ENCODE peak calls at places on chromosomes 13 and 19, in five cellular contexts. One of them, this sample, is unnamed. For H3K36me3, the result is how much of the 10 kb centered on the place peaks cover.

GRCh38 chr13:36382030-36382429 is 35.8 kb upstream of the SPART start:
- DNase-seq in IMR-90: no peak
- DNase-seq in heart left ventricle: no peak
- DNase-seq in adrenal gland: no peak
- DNase-seq in right atrium auricular region: no peak
- DNase-seq in this sample: no peak

GRCh38 chr13:47046706-47047105 is 149.9 kb upstream of the HTR2A start:
- DNase-seq in adrenal gland: no peak
- DNase-seq in heart left ventricle: no peak
- DNase-seq in right atrium auricular region: no peak
- DNase-seq in IMR-90: no peak
- DNase-seq in this sample: no peak

GRCh38 chr13:105497597-105497996 is 1037.9 kb downstream of the EFNB2 start:
- DNase-seq in IMR-90: no peak
- DNase-seq in heart left ventricle: no peak
- DNase-seq in adrenal gland: no peak
- DNase-seq in right atrium auricular region: no peak
- DNase-seq in this sample: no peak

GRCh38 chr13:71864981-71865857 is 1.8 kb downstream of the DACH1 start:
- DNase-seq in right atrium auricular region: no peak
- DNase-seq in IMR-90: no peak
- DNase-seq in heart left ventricle: peak
- DNase-seq in adrenal gland: peak
- DNase-seq in this sample: no peak

GRCh38 chr19:3721900-3722442 is 13.8 kb downstream of the TJP3 start:
- DNase-seq in right atrium auricular region: no peak
- DNase-seq in adrenal gland: no peak
- DNase-seq in heart left ventricle: no peak
- DNase-seq in IMR-90: no peak
- DNase-seq in this sample: no peak

GRCh38 chr19:14091885-14092462 is 1.4 kb upstream of the SAMD1 start:
- DNase-seq in right atrium auricular region: no peak
- DNase-seq in IMR-90: no peak
- DNase-seq in heart left ventricle: no peak
- DNase-seq in adrenal gland: no peak
- DNase-seq in this sample: no peak

GRCh38 chr13:26406791-26407190 is 150.7 kb upstream of the WASF3 start:
- DNase-seq in IMR-90: no peak
- DNase-seq in adrenal gland: no peak
- DNase-seq in right atrium auricular region: no peak
- DNase-seq in heart left ventricle: no peak
- DNase-seq in this sample: no peak

GRCh38 chr19:51644636-51645271 is 1.9 kb downstream of the SIGLEC14 start:
- DNase-seq in IMR-90: no peak
- DNase-seq in heart left ventricle: no peak
- DNase-seq in adrenal gland: no peak
- DNase-seq in right atrium auricular region: no peak
- DNase-seq in this sample: no peak

GRCh38 chr13:49667773-49668172 is 23.5 kb downstream of the EBPL start:
- DNase-seq in IMR-90: peak
- DNase-seq in adrenal gland: peak
- DNase-seq in heart left ventricle: no peak
- DNase-seq in right atrium auricular region: no peak
- DNase-seq in this sample: no peak

GRCh38 chr19:5109560-5109959 is 140.6 kb downstream of the KDM4B start:
- DNase-seq in adrenal gland: no peak
- DNase-seq in right atrium auricular region: no peak
- DNase-seq in heart left ventricle: no peak
- DNase-seq in IMR-90: no peak
- DNase-seq in this sample: no peak

GRCh38 chr13:33855371-33855895 is 37.5 kb downstream of the RFC3 start:
- DNase-seq in heart left ventricle: no peak
- DNase-seq in adrenal gland: no peak
- DNase-seq in right atrium auricular region: no peak
- DNase-seq in IMR-90: no peak
- DNase-seq in this sample: no peak

GRCh38 chr13:97342136-97342535 is 91.8 kb upstream of the RAP2A start:
- DNase-seq in heart left ventricle: no peak
- DNase-seq in adrenal gland: no peak
- DNase-seq in right atrium auricular region: no peak
- DNase-seq in IMR-90: no peak
- DNase-seq in this sample: no peak

GRCh38 chr13:85724554-85725432 is 74.4 kb downstream of the SLITRK6 start:
- DNase-seq in right atrium auricular region: no peak
- DNase-seq in adrenal gland: no peak
- DNase-seq in IMR-90: peak
- DNase-seq in heart left ventricle: no peak
- DNase-seq in this sample: no peak

GRCh38 chr19:44800461-44800860 is 8.4 kb upstream of the BCAM start:
- DNase-seq in right atrium auricular region: peak
- DNase-seq in heart left ventricle: peak
- DNase-seq in adrenal gland: peak
- DNase-seq in IMR-90: peak
- DNase-seq in this sample: no peak

GRCh38 chr19:38561658-38562057 is 56.1 kb downstream of the MAP4K1 start:
- DNase-seq in heart left ventricle: no peak
- DNase-seq in adrenal gland: no peak
- DNase-seq in right atrium auricular region: no peak
- DNase-seq in IMR-90: no peak
- DNase-seq in this sample: no peak

GRCh38 chr19:17243854-17244617 is 1.7 kb downstream of the NR2F6 start:
- DNase-seq in adrenal gland: peak
- DNase-seq in heart left ventricle: peak
- DNase-seq in right atrium auricular region: peak
- DNase-seq in IMR-90: peak
- DNase-seq in this sample: no peak

GRCh38 chr19:50906217-50906616 is 5.0 kb downstream of the KLK4 start:
- DNase-seq in adrenal gland: peak
- DNase-seq in IMR-90: no peak
- DNase-seq in right atrium auricular region: no peak
- DNase-seq in heart left ventricle: no peak
- DNase-seq in this sample: no peak

GRCh38 chr13:71149498-71150363 is 717.3 kb downstream of the DACH1 start:
- DNase-seq in adrenal gland: no peak
- DNase-seq in right atrium auricular region: no peak
- DNase-seq in heart left ventricle: no peak
- DNase-seq in IMR-90: no peak
- DNase-seq in this sample: no peak

GRCh38 chr19:37969695-37970094 is 62.7 kb downstream of the SIPA1L3 start:
- DNase-seq in right atrium auricular region: no peak
- DNase-seq in heart left ventricle: no peak
- DNase-seq in adrenal gland: no peak
- DNase-seq in IMR-90: no peak
- DNase-seq in this sample: no peak

GRCh38 chr13:71873418-71874276 is 6.6 kb upstream of the DACH1 start:
- DNase-seq in right atrium auricular region: no peak
- DNase-seq in IMR-90: no peak
- DNase-seq in heart left ventricle: no peak
- DNase-seq in adrenal gland: no peak
- DNase-seq in this sample: no peak

GRCh38 chr19:8335343-8336071 is 7.6 kb downstream of the KANK3 start:
- DNase-seq in adrenal gland: no peak
- DNase-seq in IMR-90: no peak
- DNase-seq in right atrium auricular region: no peak
- DNase-seq in heart left ventricle: no peak
- DNase-seq in this sample: no peak
- H3K4me3 ChIP-seq in adrenal gland: no peak
- H3K4me3 ChIP-seq in IMR-90: peak
- H3K4me3 ChIP-seq in right atrium auricular region: peak
- H3K4me3 ChIP-seq in heart left ventricle: no peak
- H3K4me3 ChIP-seq in this sample: no peak

GRCh38 chr13:55230570-55230908 is 1910.2 kb upstream of the PRR20A start:
- DNase-seq in right atrium auricular region: no peak
- DNase-seq in adrenal gland: no peak
- DNase-seq in IMR-90: no peak
- DNase-seq in heart left ventricle: no peak
- DNase-seq in this sample: no peak
- TF ChIP-seq CTCF in right atrium auricular region: no peak
- TF ChIP-seq CTCF in adrenal gland: no peak
- TF ChIP-seq CTCF in IMR-90: no peak
- TF ChIP-seq CTCF in heart left ventricle: no peak
- TF ChIP-seq CTCF in this sample: no peak

GRCh38 chr13:32212420-32212819 is 102.7 kb downstream of the ZAR1L start:
- DNase-seq in heart left ventricle: no peak
- DNase-seq in adrenal gland: no peak
- DNase-seq in IMR-90: peak
- DNase-seq in right atrium auricular region: no peak
- DNase-seq in this sample: peak
- H3K36me3 ChIP-seq in heart left ventricle: half or more
- H3K36me3 ChIP-seq in adrenal gland: under half
- H3K36me3 ChIP-seq in IMR-90: under half
- H3K36me3 ChIP-seq in right atrium auricular region: under half
- H3K36me3 ChIP-seq in this sample: under half

GRCh38 chr13:52450012-52450792 is at the start of gene VPS36:
- DNase-seq in adrenal gland: peak
- DNase-seq in heart left ventricle: peak
- DNase-seq in right atrium auricular region: peak
- DNase-seq in IMR-90: peak
- DNase-seq in this sample: peak

GRCh38 chr13:52447354-52447753 is 3.1 kb downstream of the VPS36 start:
- DNase-seq in IMR-90: peak
- DNase-seq in heart left ventricle: no peak
- DNase-seq in right atrium auricular region: no peak
- DNase-seq in adrenal gland: no peak
- DNase-seq in this sample: no peak

GRCh38 chr13:52449323-52450011 is 967 bp downstream of the VPS36 start:
- DNase-seq in IMR-90: no peak
- DNase-seq in heart left ventricle: no peak
- DNase-seq in right atrium auricular region: no peak
- DNase-seq in adrenal gland: no peak
- DNase-seq in this sample: no peak

GRCh38 chr13:52446265-52446664 is 4.2 kb downstream of the VPS36 start:
- DNase-seq in IMR-90: no peak
- DNase-seq in right atrium auricular region: no peak
- DNase-seq in adrenal gland: no peak
- DNase-seq in heart left ventricle: no peak
- DNase-seq in this sample: no peak

GRCh38 chr13:52447815-52448552 is 2.5 kb downstream of the VPS36 start:
- DNase-seq in adrenal gland: no peak
- DNase-seq in IMR-90: no peak
- DNase-seq in heart left ventricle: no peak
- DNase-seq in right atrium auricular region: no peak
- DNase-seq in this sample: no peak
- H3K4me3 ChIP-seq in adrenal gland: no peak
- H3K4me3 ChIP-seq in IMR-90: no peak
- H3K4me3 ChIP-seq in heart left ventricle: no peak
- H3K4me3 ChIP-seq in right atrium auricular region: peak
- H3K4me3 ChIP-seq in this sample: no peak

GRCh38 chr19:11261902-11262839 is at the start of gene DOCK6:
- DNase-seq in right atrium auricular region: no peak
- DNase-seq in adrenal gland: no peak
- DNase-seq in heart left ventricle: no peak
- DNase-seq in IMR-90: no peak
- DNase-seq in this sample: no peak
- TF ChIP-seq CTCF in right atrium auricular region: peak
- TF ChIP-seq CTCF in adrenal gland: peak
- TF ChIP-seq CTCF in heart left ventricle: peak
- TF ChIP-seq CTCF in IMR-90: peak
- TF ChIP-seq CTCF in this sample: peak

GRCh38 chr19:11225815-11226214 is 13.6 kb upstream of the ANGPTL8 start:
- DNase-seq in heart left ventricle: no peak
- DNase-seq in IMR-90: no peak
- DNase-seq in right atrium auricular region: no peak
- DNase-seq in adrenal gland: no peak
- DNase-seq in this sample: no peak
- H3K36me3 ChIP-seq in heart left ventricle: half or more
- H3K36me3 ChIP-seq in IMR-90: under half
- H3K36me3 ChIP-seq in right atrium auricular region: under half
- H3K36me3 ChIP-seq in adrenal gland: under half
- H3K36me3 ChIP-seq in this sample: under half

GRCh38 chr19:15934332-15935078 is at the start of gene CYP4F11:
- DNase-seq in adrenal gland: peak
- DNase-seq in right atrium auricular region: no peak
- DNase-seq in IMR-90: no peak
- DNase-seq in heart left ventricle: peak
- DNase-seq in this sample: no peak
- H3K4me3 ChIP-seq in adrenal gland: no peak
- H3K4me3 ChIP-seq in right atrium auricular region: no peak
- H3K4me3 ChIP-seq in IMR-90: no peak
- H3K4me3 ChIP-seq in heart left ventricle: no peak
- H3K4me3 ChIP-seq in this sample: no peak

GRCh38 chr13:20035130-20035529 is 76.6 kb downstream of the ZMYM2 start:
- DNase-seq in right atrium auricular region: no peak
- DNase-seq in adrenal gland: no peak
- DNase-seq in IMR-90: no peak
- DNase-seq in heart left ventricle: no peak
- DNase-seq in this sample: no peak
- TF ChIP-seq CTCF in right atrium auricular region: peak
- TF ChIP-seq CTCF in adrenal gland: peak
- TF ChIP-seq CTCF in IMR-90: no peak
- TF ChIP-seq CTCF in heart left ventricle: peak
- TF ChIP-seq CTCF in this sample: no peak

This sample was measured in BJ.